ENCODE peak calls at places on chromosomes 1 and 21, in six cellular contexts. D is right lobe of liver, O is heart left ventricle, Q is tibial nerve, I is cardiac muscle cell, A is transverse colon. Z is an unnamed sample.

GRCh38 chr1:53249706-53250105 is 11.4 kb upstream of the MAGOH start:
- DNase-seq in D (no peak), O (no peak), Q (no peak), I (no peak), A (no peak), Z (no peak)

GRCh38 chr1:184407816-184408510 is 21.1 kb downstream of the C1orf21 start:
- DNase-seq in D (no peak), O (no peak), Q (no peak), I (no peak), A (no peak), Z (no peak)

GRCh38 chr1:193590102-193590501 is 403.7 kb upstream of the B3GALT2 start:
- DNase-seq in D (no peak), O (no peak), Q (no peak), I (no peak), A (no peak), Z (no peak)

GRCh38 chr1:38833146-38833545 is 26.4 kb downstream of the RRAGC start:
- DNase-seq in D (no peak), O (no peak), Q (no peak), I (no peak), A (no peak), Z (no peak)

GRCh38 chr1:235024706-235025421 is 103.8 kb downstream of the TOMM20 start:
- DNase-seq in D (no peak), O (no peak), Q (no peak), I (no peak), A (no peak), Z (no peak)

GRCh38 chr1:222916067-222916466 is 101.2 kb downstream of the DISP1 start:
- DNase-seq in D (no peak), O (no peak), Q (no peak), I (no peak), A (no peak), Z (no peak)

GRCh38 chr1:172946814-172947507 is 103.8 kb downstream of the TNFSF18 start:
- DNase-seq in D (no peak), O (no peak), Q (no peak), I (no peak), A (no peak), Z (no peak)

GRCh38 chr21:34022557-34023335 is 50.6 kb upstream of the MRPS6 start:
- DNase-seq in D (no peak), O (no peak), Q (no peak), I (peak; percentile 17), A (no peak), Z (peak; percentile 58)

GRCh38 chr1:22557341-22557950 is 5.8 kb upstream of the EPHA8 start:
- DNase-seq in D (no peak), O (no peak), Q (no peak), I (peak; percentile 30), A (no peak), Z (no peak)

GRCh38 chr1:238898856-238899255 is 487.5 kb upstream of the CHRM3 start:
- DNase-seq in D (no peak), O (no peak), Q (no peak), I (no peak), A (no peak), Z (no peak)

GRCh38 chr1:81738902-81739301 is 61.8 kb upstream of the ADGRL2 start:
- DNase-seq in D (no peak), O (no peak), Q (no peak), I (no peak), A (no peak), Z (no peak)

GRCh38 chr1:230113605-230114241 is 46.7 kb downstream of the GALNT2 start:
- DNase-seq in D (peak; percentile 66), O (peak; percentile 35), Q (no peak), I (no peak), A (no peak), Z (no peak)

GRCh38 chr21:42157606-42158310 is 61.2 kb upstream of the ABCG1 start:
- DNase-seq in D (no peak), O (no peak), Q (no peak), I (no peak), A (no peak), Z (no peak)

GRCh38 chr21:41315726-41316125 is 875 bp upstream of the FAM3B start:
- DNase-seq in D (no peak), O (no peak), Q (no peak), I (no peak), A (no peak), Z (no peak)

GRCh38 chr21:38787461-38788274 is 18.1 kb upstream of the ETS2 start:
- DNase-seq in D (peak; percentile 83), O (no peak), Q (no peak), I (no peak), A (peak; percentile 83), Z (peak; percentile 37)

GRCh38 chr21:36126621-36127110 is 8.2 kb upstream of the CBR3 start:
- DNase-seq in D (no peak), O (no peak), Q (no peak), I (no peak), A (no peak), Z (no peak)

GRCh38 chr21:38760762-38761155 is 45.0 kb upstream of the ETS2 start:
- DNase-seq in D (no peak), O (no peak), Q (no peak), I (no peak), A (no peak), Z (no peak)

GRCh38 chr1:208206092-208206698 is 38.0 kb downstream of the PLXNA2 start:
- DNase-seq in D (no peak), O (no peak), Q (no peak), I (no peak), A (no peak), Z (no peak)

GRCh38 chr1:155178441-155179106 is 4.9 kb downstream of the TRIM46 start:
- DNase-seq in D (peak; percentile 56), O (no peak), Q (no peak), I (no peak), A (peak; percentile 24), Z (no peak)

GRCh38 chr21:45477176-45478114 is 64.8 kb downstream of the SLC19A1 start:
- DNase-seq in D (no peak), O (no peak), Q (no peak), I (no peak), A (no peak), Z (no peak)

GRCh38 chr1:57572016-57572415 is 148.2 kb upstream of the DAB1 start:
- DNase-seq in D (no peak), O (no peak), Q (no peak), I (no peak), A (no peak), Z (no peak)

GRCh38 chr1:247357062-247357780 is 25.6 kb upstream of the ZNF496 start:
- DNase-seq in D (no peak), O (peak; percentile 53), Q (no peak), I (no peak), A (no peak), Z (no peak)

GRCh38 chr1:3690282-3691065 is 38.2 kb downstream of the TP73 start:
- DNase-seq in D (no peak), O (no peak), Q (no peak), I (no peak), A (no peak), Z (peak; percentile 39)

GRCh38 chr1:14894811-14895524 is 258.6 kb upstream of the TMEM51 start:
- DNase-seq in D (no peak), O (no peak), Q (no peak), I (no peak), A (peak; percentile 17), Z (peak; percentile 79)

GRCh38 chr1:175844877-175845276 is 101.5 kb upstream of the TNR start:
- DNase-seq in D (no peak), O (no peak), Q (no peak), I (no peak), A (no peak), Z (no peak)

GRCh38 chr1:223135176-223135575 is 7.9 kb downstream of the TLR5 start:
- DNase-seq in D (no peak), O (no peak), Q (no peak), I (no peak), A (peak; percentile 23), Z (no peak)

DNA sequence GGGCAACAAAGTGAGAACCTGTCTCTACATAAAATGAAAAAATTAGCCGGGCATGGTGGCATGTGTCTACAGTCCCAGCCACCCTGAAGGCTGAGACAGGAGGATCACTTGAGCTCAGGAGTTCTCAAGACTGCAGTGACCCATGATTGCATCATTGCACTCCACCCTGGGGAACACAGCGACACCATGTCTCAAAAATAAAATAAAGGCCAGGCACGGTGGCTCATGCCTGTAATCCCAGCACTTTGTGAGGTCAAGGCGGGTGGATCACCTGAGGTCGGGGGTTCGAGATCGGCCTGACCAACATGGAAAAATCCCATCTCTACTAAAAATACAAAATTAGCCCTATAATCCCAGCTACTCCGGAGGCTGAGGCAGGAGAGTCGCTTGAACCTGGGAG is 20.1 kb downstream of the ANKRD13C start:
- DNase-seq in D (no peak), O (no peak), Q (no peak), I (no peak), A (no peak), Z (no peak)
- TF ChIP-seq CTCF in D (no peak), O (no peak), Q (no peak), I (no peak), A (no peak), Z (no peak)

GRCh38 chr1:86833461-86834215 is 80.3 kb downstream of the SELENOF start:
- DNase-seq in D (peak; percentile 78), O (peak; percentile 64), Q (peak; percentile 36), I (peak; percentile 88), A (peak; percentile 78), Z (peak; percentile 94)

GRCh38 chr1:86828024-86828423 is 85.9 kb downstream of the SELENOF start:
- DNase-seq in D (no peak), O (no peak), Q (no peak), I (no peak), A (no peak), Z (no peak)

DNA sequence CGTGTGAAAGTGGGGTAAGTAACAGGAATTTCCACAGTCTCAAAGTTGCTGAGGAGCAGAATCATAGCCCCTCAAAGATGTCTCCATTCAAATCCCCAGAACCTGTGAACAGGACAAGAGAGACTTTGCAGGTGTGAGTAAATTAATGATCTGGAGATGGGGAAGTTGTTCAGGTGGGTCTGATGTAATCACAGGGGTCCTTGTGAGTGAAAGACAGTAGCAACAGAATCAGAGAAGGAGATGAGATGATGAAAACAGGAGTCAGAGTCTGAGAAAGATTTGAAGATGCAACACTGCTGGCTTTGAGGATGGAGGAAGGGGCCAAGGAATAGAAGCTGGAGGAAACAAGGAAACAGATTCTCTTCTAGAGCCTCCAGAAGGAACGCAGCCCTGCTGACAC is 81.5 kb downstream of the SELENOF start:
- DNase-seq in D (no peak), O (no peak), Q (no peak), I (no peak), A (no peak), Z (no peak)
- H3K4me1 ChIP-seq in D (no peaks in the 10 kb centered on the region), O (no peaks in the 10 kb centered on the region), Q (no peaks in the 10 kb centered on the region), I (no peaks in the 10 kb centered on the region), A (no peaks in the 10 kb centered on the region), Z (no peaks in the 10 kb centered on the region)

DNA sequence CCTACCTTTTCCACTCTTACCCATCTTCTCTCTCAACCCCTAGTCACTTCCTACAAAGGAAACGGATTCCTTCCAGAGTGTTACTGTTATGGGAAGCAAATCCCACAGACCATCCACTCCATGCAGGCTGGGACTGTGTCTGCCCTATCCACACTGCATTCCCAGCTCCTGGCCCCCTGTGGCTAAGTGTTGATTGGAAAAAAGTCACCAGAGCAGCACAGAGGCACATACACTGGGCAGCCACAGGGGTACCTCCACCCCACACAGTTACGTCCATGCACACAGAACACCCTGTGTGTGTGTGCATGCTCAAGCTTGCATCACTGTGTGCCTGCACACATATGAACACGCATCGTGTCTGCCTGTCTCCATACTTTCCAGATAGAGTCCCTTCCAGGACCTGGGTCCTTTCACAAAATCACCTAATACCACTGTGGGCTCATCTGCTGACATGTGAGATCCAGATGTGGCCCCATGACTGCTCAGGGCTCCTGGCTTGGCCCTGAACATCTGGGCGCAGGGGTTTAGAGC is 4.2 kb upstream of the SERINC2 start:
- DNase-seq in D (no peak), O (no peak), Q (no peak), I (no peak), A (no peak), Z (no peak)
- TF ChIP-seq CTCF in D (no peak), O (no peak), Q (no peak), I (no peak), A (no peak), Z (no peak)

GRCh38 chr1:51515982-51516638 is 3.0 kb downstream of the EPS15 start:
- DNase-seq in D (no peak), O (no peak), Q (no peak), I (no peak), A (no peak), Z (no peak)
- H3K4me1 ChIP-seq in D (peaks cover 5% of the 10 kb centered on the region), O (peaks cover 23% of the 10 kb centered on the region), Q (peaks cover 37% of the 10 kb centered on the region), I (peaks cover 31% of the 10 kb centered on the region), A (peaks cover 63% of the 10 kb centered on the region), Z (peaks cover 58% of the 10 kb centered on the region)

Z was measured in A673.